ENCODE peak calls at places on chromosome 6, in six cellular contexts. One of them, this sample, is unnamed.
A peak's percentile ranks its signal among the peaks of the same experiment; 100 is the strongest.

GRCh38 chr6:105642708-105643107 is 239.8 kb upstream of the PREP start:
- DNase-seq in K562: no peak
- DNase-seq in GM12878: no peak
- DNase-seq in HepG2: no peak
- DNase-seq in GM12891: no peak
- DNase-seq in H1: no peak
- DNase-seq in this sample: no peak

GRCh38 chr6:31528307-31528777 is 420 bp upstream of the MCCD1 start:
- DNase-seq in K562: no peak
- DNase-seq in GM12878: no peak
- DNase-seq in HepG2: peak; percentile 54
- DNase-seq in GM12891: no peak
- DNase-seq in H1: no peak
- DNase-seq in this sample: no peak

GRCh38 chr6:143110572-143110971 is 49.9 kb downstream of the AIG1 start:
- DNase-seq in K562: no peak
- DNase-seq in GM12878: no peak
- DNase-seq in HepG2: no peak
- DNase-seq in GM12891: no peak
- DNase-seq in H1: no peak
- DNase-seq in this sample: no peak

GRCh38 chr6:43668151-43669028 is 19.2 kb downstream of the MRPS18A start:
- DNase-seq in K562: peak; percentile 91
- DNase-seq in GM12878: peak; percentile 61
- DNase-seq in HepG2: peak; percentile 76
- DNase-seq in GM12891: no peak
- DNase-seq in H1: peak; percentile 60
- DNase-seq in this sample: peak; percentile 63

GRCh38 chr6:87391334-87391733 is 16.4 kb upstream of the CFAP206 start:
- DNase-seq in K562: peak; percentile 24
- DNase-seq in GM12878: no peak
- DNase-seq in HepG2: peak; percentile 52
- DNase-seq in GM12891: no peak
- DNase-seq in H1: peak; percentile 38
- DNase-seq in this sample: no peak

GRCh38 chr6:54992789-54993188 is 146.2 kb downstream of the FAM83B start:
- DNase-seq in K562: no peak
- DNase-seq in GM12878: no peak
- DNase-seq in HepG2: peak; percentile 48
- DNase-seq in GM12891: no peak
- DNase-seq in H1: no peak
- DNase-seq in this sample: no peak

GRCh38 chr6:36387440-36388303 is at the start of gene ETV7:
- DNase-seq in K562: no peak
- DNase-seq in GM12878: no peak
- DNase-seq in HepG2: no peak
- DNase-seq in GM12891: peak; percentile 40
- DNase-seq in H1: no peak
- DNase-seq in this sample: peak; percentile 53

GRCh38 chr6:146901940-146902816 is 302.0 kb upstream of the STXBP5 start:
- DNase-seq in K562: no peak
- DNase-seq in GM12878: no peak
- DNase-seq in HepG2: peak; percentile 10
- DNase-seq in GM12891: no peak
- DNase-seq in H1: no peak
- DNase-seq in this sample: no peak

GRCh38 chr6:105324386-105325000 is 78.4 kb downstream of the PREP start:
- DNase-seq in K562: no peak
- DNase-seq in GM12878: no peak
- DNase-seq in HepG2: no peak
- DNase-seq in GM12891: no peak
- DNase-seq in H1: no peak
- DNase-seq in this sample: no peak

GRCh38 chr6:31769684-31770371 is 7.3 kb downstream of the VWA7 start:
- DNase-seq in K562: peak; percentile 100
- DNase-seq in GM12878: peak; percentile 36
- DNase-seq in HepG2: peak; percentile 71
- DNase-seq in GM12891: peak; percentile 86
- DNase-seq in H1: peak; percentile 63
- DNase-seq in this sample: peak; percentile 95

GRCh38 chr6:97068211-97068610 is 143.7 kb downstream of the KLHL32 start:
- DNase-seq in K562: peak; percentile 11
- DNase-seq in GM12878: no peak
- DNase-seq in HepG2: peak; percentile 3
- DNase-seq in GM12891: no peak
- DNase-seq in H1: no peak
- DNase-seq in this sample: no peak

GRCh38 chr6:151179321-151179720 is 60.4 kb upstream of the AKAP12 start:
- DNase-seq in K562: no peak
- DNase-seq in GM12878: no peak
- DNase-seq in HepG2: no peak
- DNase-seq in GM12891: no peak
- DNase-seq in H1: no peak
- DNase-seq in this sample: no peak

GRCh38 chr6:77816766-77817270 is 164.0 kb downstream of the MEI4 start:
- DNase-seq in K562: no peak
- DNase-seq in GM12878: no peak
- DNase-seq in HepG2: no peak
- DNase-seq in GM12891: no peak
- DNase-seq in H1: no peak
- DNase-seq in this sample: no peak

GRCh38 chr6:110048221-110048875 is 70.2 kb downstream of the GPR6 start:
- DNase-seq in K562: no peak
- DNase-seq in GM12878: no peak
- DNase-seq in HepG2: no peak
- DNase-seq in GM12891: no peak
- DNase-seq in H1: no peak
- DNase-seq in this sample: no peak

GRCh38 chr6:33289784-33290315 is 449 bp downstream of the PFDN6 start:
- DNase-seq in K562: peak; percentile 50
- DNase-seq in GM12878: no peak
- DNase-seq in HepG2: no peak
- DNase-seq in GM12891: no peak
- DNase-seq in H1: no peak
- DNase-seq in this sample: no peak

GRCh38 chr6:33288141-33288941 is 698 bp downstream of the WDR46 start:
- DNase-seq in K562: peak; percentile 45
- DNase-seq in GM12878: no peak
- DNase-seq in HepG2: no peak
- DNase-seq in GM12891: no peak
- DNase-seq in H1: no peak
- DNase-seq in this sample: no peak

GRCh38 chr6:33286946-33287914 is 1.8 kb downstream of the WDR46 start:
- DNase-seq in K562: no peak
- DNase-seq in GM12878: no peak
- DNase-seq in HepG2: no peak
- DNase-seq in GM12891: no peak
- DNase-seq in H1: no peak
- DNase-seq in this sample: no peak

GRCh38 chr6:33290459-33290858 is 1.1 kb downstream of the PFDN6 start:
- DNase-seq in K562: no peak
- DNase-seq in GM12878: no peak
- DNase-seq in HepG2: no peak
- DNase-seq in GM12891: no peak
- DNase-seq in H1: no peak
- DNase-seq in this sample: no peak

DNA sequence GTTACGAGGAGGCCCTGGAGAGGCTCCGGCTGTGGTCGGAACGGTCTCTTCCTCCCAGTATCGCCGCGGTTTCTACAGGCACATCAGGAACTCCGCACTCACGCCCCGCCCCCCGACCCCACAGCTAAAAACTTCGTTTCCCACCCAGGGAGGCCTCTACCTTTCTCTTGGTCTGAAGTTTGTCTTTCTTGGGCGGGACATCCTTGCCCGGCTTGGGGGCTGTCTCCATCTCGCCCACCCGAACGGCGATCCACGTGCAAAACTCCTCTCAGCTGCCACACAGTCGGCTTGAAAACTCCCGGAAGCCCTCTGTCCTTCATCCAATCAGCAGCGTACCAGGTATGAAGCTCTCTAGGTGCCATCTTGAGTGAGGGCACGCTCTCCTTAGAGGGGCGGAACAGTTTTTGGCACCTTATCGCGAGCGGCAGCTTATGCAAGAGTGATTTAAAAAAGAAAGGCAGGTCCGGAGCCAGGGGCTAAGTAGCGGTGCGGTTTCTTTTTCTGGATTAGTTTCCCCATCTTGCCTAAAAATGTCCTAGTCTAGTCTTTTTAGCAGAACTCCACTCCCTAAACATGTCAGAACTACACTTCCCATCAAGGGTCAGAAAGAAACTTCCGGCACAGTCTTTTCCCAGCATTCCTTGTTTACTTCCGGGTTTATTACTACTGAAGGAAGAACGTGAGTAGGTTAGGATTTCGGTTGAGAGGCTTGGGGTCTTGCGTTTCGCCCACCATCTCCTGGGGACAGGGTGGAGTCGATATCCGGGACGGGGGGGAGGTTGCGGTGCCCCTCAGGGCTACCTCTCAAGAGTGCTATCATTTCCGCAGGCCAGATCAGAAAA is at the start of the genes PFDN6 and WDR46:
- DNase-seq in K562: peak; percentile 89
- DNase-seq in GM12878: peak; percentile 89
- DNase-seq in HepG2: peak; percentile 95
- DNase-seq in GM12891: peak; percentile 90
- DNase-seq in H1: no peak
- DNase-seq in this sample: peak; percentile 95
- TF ChIP-seq POLR2A in K562: peak; percentile 89
- TF ChIP-seq POLR2A in GM12878: peak; percentile 65
- TF ChIP-seq POLR2A in HepG2: peak; percentile 71
- TF ChIP-seq POLR2A in GM12891: peak; percentile 59
- TF ChIP-seq POLR2A in H1: peak; percentile 76
- TF ChIP-seq POLR2A in this sample: peak; percentile 73

GRCh38 chr6:142013875-142014495 is 118.7 kb upstream of the GJE1 start:
- DNase-seq in K562: no peak
- DNase-seq in GM12878: no peak
- DNase-seq in HepG2: no peak
- DNase-seq in GM12891: no peak
- DNase-seq in H1: no peak
- DNase-seq in this sample: no peak
- TF ChIP-seq TAF1 in K562: no peak
- TF ChIP-seq TAF1 in GM12878: no peak
- TF ChIP-seq TAF1 in HepG2: no peak
- TF ChIP-seq TAF1 in GM12891: no peak
- TF ChIP-seq TAF1 in H1: no peak
- TF ChIP-seq TAF1 in this sample: no peak

GRCh38 chr6:160661129-160661723 is 2.8 kb downstream of the LPA start:
- DNase-seq in K562: no peak
- DNase-seq in GM12878: no peak
- DNase-seq in HepG2: no peak
- DNase-seq in GM12891: no peak
- DNase-seq in H1: no peak
- DNase-seq in this sample: no peak

GRCh38 chr6:160662842-160663241 is 1.2 kb downstream of the LPA start:
- DNase-seq in K562: no peak
- DNase-seq in GM12878: no peak
- DNase-seq in HepG2: no peak
- DNase-seq in GM12891: no peak
- DNase-seq in H1: no peak
- DNase-seq in this sample: no peak

GRCh38 chr6:160659562-160659961 is 4.5 kb downstream of the LPA start:
- DNase-seq in K562: no peak
- DNase-seq in GM12878: no peak
- DNase-seq in HepG2: no peak
- DNase-seq in GM12891: no peak
- DNase-seq in H1: no peak
- DNase-seq in this sample: no peak
- TF ChIP-seq POLR2AphosphoS5 in K562: no peak
- TF ChIP-seq POLR2AphosphoS5 in GM12878: no peak
- TF ChIP-seq POLR2AphosphoS5 in HepG2: no peak
- TF ChIP-seq POLR2AphosphoS5 in GM12891: no peak
- TF ChIP-seq POLR2AphosphoS5 in H1: no peak
- TF ChIP-seq POLR2AphosphoS5 in this sample: no peak

GRCh38 chr6:17878734-17879133 is 108.7 kb downstream of the KIF13A start:
- DNase-seq in K562: no peak
- DNase-seq in GM12878: no peak
- DNase-seq in HepG2: peak; percentile 18
- DNase-seq in GM12891: no peak
- DNase-seq in H1: no peak
- DNase-seq in this sample: no peak
- TF ChIP-seq POLR2A in K562: no peak
- TF ChIP-seq POLR2A in GM12878: no peak
- TF ChIP-seq POLR2A in HepG2: no peak
- TF ChIP-seq POLR2A in GM12891: no peak
- TF ChIP-seq POLR2A in H1: no peak
- TF ChIP-seq POLR2A in this sample: no peak

GRCh38 chr6:1952726-1953360 is 292.6 kb downstream of the GMDS start:
- DNase-seq in K562: no peak
- DNase-seq in GM12878: no peak
- DNase-seq in HepG2: no peak
- DNase-seq in GM12891: no peak
- DNase-seq in H1: no peak
- DNase-seq in this sample: no peak

GRCh38 chr6:1958257-1958656 is 287.1 kb downstream of the GMDS start:
- DNase-seq in K562: no peak
- DNase-seq in GM12878: no peak
- DNase-seq in HepG2: no peak
- DNase-seq in GM12891: no peak
- DNase-seq in H1: no peak
- DNase-seq in this sample: no peak

GRCh38 chr6:1960484-1961142 is 284.8 kb downstream of the GMDS start:
- DNase-seq in K562: no peak
- DNase-seq in GM12878: no peak
- DNase-seq in HepG2: no peak
- DNase-seq in GM12891: no peak
- DNase-seq in H1: no peak
- DNase-seq in this sample: no peak

GRCh38 chr6:1962201-1962600 is 283.2 kb downstream of the GMDS start:
- DNase-seq in K562: no peak
- DNase-seq in GM12878: no peak
- DNase-seq in HepG2: no peak
- DNase-seq in GM12891: no peak
- DNase-seq in H1: no peak
- DNase-seq in this sample: no peak

GRCh38 chr6:1957746-1958145 is 287.7 kb downstream of the GMDS start:
- DNase-seq in K562: no peak
- DNase-seq in GM12878: no peak
- DNase-seq in HepG2: no peak
- DNase-seq in GM12891: no peak
- DNase-seq in H1: no peak
- DNase-seq in this sample: no peak
- TF ChIP-seq TAF1 in K562: no peak
- TF ChIP-seq TAF1 in GM12878: no peak
- TF ChIP-seq TAF1 in HepG2: no peak
- TF ChIP-seq TAF1 in GM12891: no peak
- TF ChIP-seq TAF1 in H1: no peak
- TF ChIP-seq TAF1 in this sample: no peak

GRCh38 chr6:170153436-170154319 is 137.2 kb downstream of the DLL1 start:
- DNase-seq in K562: no peak
- DNase-seq in GM12878: no peak
- DNase-seq in HepG2: no peak
- DNase-seq in GM12891: no peak
- DNase-seq in H1: no peak
- DNase-seq in this sample: no peak
- TF ChIP-seq POLR2AphosphoS5 in K562: no peak
- TF ChIP-seq POLR2AphosphoS5 in GM12878: no peak
- TF ChIP-seq POLR2AphosphoS5 in HepG2: no peak
- TF ChIP-seq POLR2AphosphoS5 in GM12891: no peak
- TF ChIP-seq POLR2AphosphoS5 in H1: no peak
- TF ChIP-seq POLR2AphosphoS5 in this sample: no peak

GRCh38 chr6:11218827-11219826 is 13.3 kb downstream of the NEDD9 start:
- DNase-seq in K562: no peak
- DNase-seq in GM12878: no peak
- DNase-seq in HepG2: peak; percentile 99
- DNase-seq in GM12891: no peak
- DNase-seq in H1: no peak
- DNase-seq in this sample: no peak
- TF ChIP-seq POLR2A in K562: no peak
- TF ChIP-seq POLR2A in GM12878: no peak
- TF ChIP-seq POLR2A in HepG2: peak; percentile 77
- TF ChIP-seq POLR2A in GM12891: no peak
- TF ChIP-seq POLR2A in H1: no peak
- TF ChIP-seq POLR2A in this sample: no peak